ENCODE peak calls at places on chromosomes 12 and 14, in five cellular contexts. One of them, this sample, is unnamed.
A peak's percentile ranks its signal among the peaks of the same experiment; 100 is the strongest.

GRCh38 chr12:22835431-22835830 is 210.5 kb downstream of the ETNK1 start:
- DNase-seq in CD4-positive, alpha-beta T cell: no peak
- DNase-seq in MM.1S: no peak
- DNase-seq in hypothalamus: no peak
- DNase-seq in progenitor cell of endocrine pancreas: no peak
- DNase-seq in this sample: no peak

GRCh38 chr12:123031171-123031845 is 50.8 kb downstream of the ARL6IP4 start:
- DNase-seq in hypothalamus: no peak
- DNase-seq in progenitor cell of endocrine pancreas: no peak
- DNase-seq in CD4-positive, alpha-beta T cell: no peak
- DNase-seq in MM.1S: no peak
- DNase-seq in this sample: no peak

GRCh38 chr14:73753043-73753886 is 39.1 kb upstream of the PNMA1 start:
- DNase-seq in CD4-positive, alpha-beta T cell: peak; percentile 59
- DNase-seq in progenitor cell of endocrine pancreas: no peak
- DNase-seq in hypothalamus: no peak
- DNase-seq in MM.1S: no peak
- DNase-seq in this sample: no peak

GRCh38 chr12:64609543-64610091 is 678 bp upstream of the RASSF3 start:
- DNase-seq in hypothalamus: no peak
- DNase-seq in CD4-positive, alpha-beta T cell: no peak
- DNase-seq in MM.1S: peak; percentile 31
- DNase-seq in progenitor cell of endocrine pancreas: no peak
- DNase-seq in this sample: no peak

GRCh38 chr12:49893753-49894752 is 9.6 kb downstream of the FAIM2 start:
- DNase-seq in CD4-positive, alpha-beta T cell: no peak
- DNase-seq in MM.1S: no peak
- DNase-seq in hypothalamus: no peak
- DNase-seq in progenitor cell of endocrine pancreas: no peak
- DNase-seq in this sample: no peak

GRCh38 chr12:57611810-57612710 is 825 bp downstream of the ARHGEF25 start:
- DNase-seq in CD4-positive, alpha-beta T cell: no peak
- DNase-seq in progenitor cell of endocrine pancreas: no peak
- DNase-seq in hypothalamus: no peak
- DNase-seq in MM.1S: no peak
- DNase-seq in this sample: no peak

GRCh38 chr12:62784576-62784975 is 150.4 kb downstream of the PPM1H start:
- DNase-seq in hypothalamus: no peak
- DNase-seq in progenitor cell of endocrine pancreas: no peak
- DNase-seq in CD4-positive, alpha-beta T cell: no peak
- DNase-seq in MM.1S: no peak
- DNase-seq in this sample: no peak

GRCh38 chr12:120534703-120535655 is 823 bp downstream of the RNF10 start:
- DNase-seq in CD4-positive, alpha-beta T cell: peak; percentile 42
- DNase-seq in hypothalamus: no peak
- DNase-seq in MM.1S: peak; percentile 38
- DNase-seq in progenitor cell of endocrine pancreas: peak; percentile 29
- DNase-seq in this sample: no peak

GRCh38 chr14:103013028-103013427 is 44.3 kb downstream of the CDC42BPB start:
- DNase-seq in hypothalamus: no peak
- DNase-seq in CD4-positive, alpha-beta T cell: no peak
- DNase-seq in MM.1S: no peak
- DNase-seq in progenitor cell of endocrine pancreas: no peak
- DNase-seq in this sample: no peak

GRCh38 chr12:83634726-83635267 is 948.1 kb downstream of the TMTC2 start:
- DNase-seq in progenitor cell of endocrine pancreas: no peak
- DNase-seq in hypothalamus: no peak
- DNase-seq in MM.1S: no peak
- DNase-seq in CD4-positive, alpha-beta T cell: no peak
- DNase-seq in this sample: no peak

GRCh38 chr12:100793182-100793581 is 1.4 kb upstream of the ANO4 start:
- DNase-seq in hypothalamus: no peak
- DNase-seq in CD4-positive, alpha-beta T cell: no peak
- DNase-seq in MM.1S: no peak
- DNase-seq in progenitor cell of endocrine pancreas: no peak
- DNase-seq in this sample: no peak

GRCh38 chr14:91858536-91859275 is 8.6 kb downstream of the TC2N start:
- DNase-seq in CD4-positive, alpha-beta T cell: no peak
- DNase-seq in MM.1S: no peak
- DNase-seq in progenitor cell of endocrine pancreas: no peak
- DNase-seq in hypothalamus: no peak
- DNase-seq in this sample: no peak

GRCh38 chr12:64584173-64584555 is 26.1 kb upstream of the RASSF3 start:
- DNase-seq in CD4-positive, alpha-beta T cell: no peak
- DNase-seq in progenitor cell of endocrine pancreas: no peak
- DNase-seq in hypothalamus: no peak
- DNase-seq in MM.1S: no peak
- DNase-seq in this sample: no peak

GRCh38 chr12:24255920-24256635 is 306.6 kb upstream of the SOX5 start:
- DNase-seq in progenitor cell of endocrine pancreas: no peak
- DNase-seq in hypothalamus: no peak
- DNase-seq in CD4-positive, alpha-beta T cell: no peak
- DNase-seq in MM.1S: no peak
- DNase-seq in this sample: no peak

GRCh38 chr14:63692309-63693020 is 35.4 kb downstream of the SGPP1 start:
- DNase-seq in CD4-positive, alpha-beta T cell: no peak
- DNase-seq in hypothalamus: no peak
- DNase-seq in MM.1S: no peak
- DNase-seq in progenitor cell of endocrine pancreas: no peak
- DNase-seq in this sample: no peak

GRCh38 chr14:93099187-93099586 is 16.5 kb downstream of the ITPK1 start:
- DNase-seq in CD4-positive, alpha-beta T cell: no peak
- DNase-seq in hypothalamus: no peak
- DNase-seq in MM.1S: no peak
- DNase-seq in progenitor cell of endocrine pancreas: no peak
- DNase-seq in this sample: no peak

GRCh38 chr12:3227076-3227975 is 150.1 kb downstream of the TSPAN9 start:
- DNase-seq in progenitor cell of endocrine pancreas: no peak
- DNase-seq in hypothalamus: no peak
- DNase-seq in CD4-positive, alpha-beta T cell: no peak
- DNase-seq in MM.1S: no peak
- DNase-seq in this sample: no peak

GRCh38 chr12:124296295-124296915 is 1.5 kb downstream of the RFLNA start:
- DNase-seq in CD4-positive, alpha-beta T cell: no peak
- DNase-seq in MM.1S: no peak
- DNase-seq in progenitor cell of endocrine pancreas: no peak
- DNase-seq in hypothalamus: no peak
- DNase-seq in this sample: no peak

This sample was measured in putamen.